ENCODE peak calls at places on chromosomes 5 and 9, in four cellular contexts. P is colonic mucosa, A is progenitor cell of endocrine pancreas, O is NCI-H1105 treated with DMSO at 0.1 percent for 48 hours. X is an unnamed sample.

GRCh38 chr5:10556331-10556807 is 7.5 kb upstream of the ANKRD33B start:
- DNase-seq in O (no peak), A (no peak), P (no peak), X (no peak)

GRCh38 chr5:103981592-103981991 is 419.0 kb upstream of the NUDT12 start:
- DNase-seq in P (no peak), A (no peak), O (no peak), X (no peak)

GRCh38 chr9:4327504-4328191 is 27.8 kb upstream of the GLIS3 start:
- DNase-seq in O (no peak), P (no peak), A (no peak), X (no peak)

GRCh38 chr5:180787711-180788431 is 14.7 kb downstream of the MGAT1 start:
- DNase-seq in P (peak; percentile 17), O (no peak), A (no peak), X (no peak)

GRCh38 chr9:98410185-98410697 is 154.8 kb upstream of the TBC1D2 start:
- DNase-seq in P (no peak), A (no peak), O (no peak), X (no peak)

GRCh38 chr5:136133416-136134383 is 1.1 kb downstream of the SMAD5 start:
- DNase-seq in P (peak; percentile 76), A (peak; percentile 14), O (peak; percentile 20), X (peak; percentile 54)

GRCh38 chr5:132749506-132749905 is 2.3 kb downstream of the CCNI2 start:
- DNase-seq in A (no peak), P (no peak), O (no peak), X (no peak)

GRCh38 chr5:134833340-134834032 is 12.3 kb upstream of the C5orf24 start:
- DNase-seq in A (no peak), O (no peak), P (no peak), X (no peak)

GRCh38 chr5:113214606-113215323 is 220.0 kb downstream of the TSSK1B start:
- DNase-seq in O (no peak), A (no peak), P (no peak), X (no peak)

GRCh38 chr9:101311759-101312420 is 72.9 kb downstream of the BAAT start:
- DNase-seq in P (no peak), A (no peak), O (peak; percentile 77), X (no peak)

GRCh38 chr9:121985792-121986494 is 107.2 kb downstream of the TTLL11 start:
- DNase-seq in O (no peak), A (no peak), P (no peak), X (no peak)

GRCh38 chr9:89625721-89626687 is 21.2 kb downstream of the GADD45G start:
- DNase-seq in A (no peak), P (no peak), O (no peak), X (no peak)

GRCh38 chr5:321233-321725 is at the start of gene AHRR:
- DNase-seq in O (no peak), P (peak; percentile 66), A (peak; percentile 56), X (peak; percentile 81)

GRCh38 chr9:130114741-130115140 is 57.5 kb upstream of the NCS1 start:
- DNase-seq in A (no peak), O (no peak), P (no peak), X (no peak)

GRCh38 chr5:132389453-132390286 is 20.2 kb downstream of the SLC22A5 start:
- DNase-seq in P (peak; percentile 46), O (no peak), A (no peak), X (no peak)

GRCh38 chr9:112384219-112384618 is 4.3 kb downstream of the HSDL2 start:
- DNase-seq in O (no peak), P (no peak), A (no peak), X (no peak)

GRCh38 chr5:104247260-104247659 is 684.7 kb upstream of the NUDT12 start:
- DNase-seq in P (peak; percentile 18), O (no peak), A (no peak), X (no peak)

GRCh38 chr9:104905153-104905901 is 22.6 kb downstream of the ABCA1 start:
- DNase-seq in P (no peak), A (no peak), O (no peak), X (no peak)

GRCh38 chr5:89110916-89111646 is 228.1 kb upstream of the MEF2C start:
- DNase-seq in O (no peak), A (no peak), P (no peak), X (no peak)